ENCODE peak calls at places on chromosomes 12 and 14, in six cellular contexts. N is non-pigmented ciliary epithelial cell, Y is NCI-H2081, O is HL-60, C is neural crest cell, M is HTR-8/SVneo. I is an unnamed sample.

GRCh38 chr14:55450539-55450938 is 10.1 kb upstream of the TBPL2 start:
- DNase-seq in N (no peak), Y (no peak), O (no peak), C (no peak), M (no peak), I (no peak)

GRCh38 chr14:73058923-73059311 is 583 bp downstream of the RBM25 start:
- DNase-seq in N (no peak), Y (no peak), O (peak), C (no peak), M (peak), I (peak)

GRCh38 chr14:94885481-94886155 is 115.7 kb upstream of the GSC start:
- DNase-seq in N (no peak), Y (no peak), O (no peak), C (no peak), M (no peak), I (no peak)

GRCh38 chr12:49644620-49644994 is 21.2 kb downstream of the PRPF40B start:
- DNase-seq in N (no peak), Y (peak), O (peak), C (peak), M (peak), I (peak)

GRCh38 chr12:124399622-124400021 is 104.7 kb downstream of the RFLNA start:
- DNase-seq in N (no peak), Y (no peak), O (no peak), C (peak), M (no peak), I (peak)

GRCh38 chr12:102966200-102966941 is 8.9 kb downstream of the ASCL1 start:
- DNase-seq in N (no peak), Y (no peak), O (no peak), C (no peak), M (no peak), I (no peak)

GRCh38 chr12:18966927-18967326 is 162.6 kb upstream of the PLEKHA5 start:
- DNase-seq in N (no peak), Y (no peak), O (no peak), C (no peak), M (no peak), I (no peak)

GRCh38 chr12:113065126-113066007 is 8.8 kb downstream of the DTX1 start:
- DNase-seq in N (no peak), Y (peak), O (peak), C (peak), M (peak), I (peak)

GRCh38 chr14:22838631-22839041 is 2.3 kb downstream of the MMP14 start:
- DNase-seq in N (no peak), Y (no peak), O (no peak), C (no peak), M (no peak), I (no peak)

GRCh38 chr12:122825773-122826724 is 9.2 kb upstream of the HIP1R start:
- DNase-seq in N (no peak), Y (no peak), O (no peak), C (no peak), M (no peak), I (no peak)

I was measured in endothelial cell.